ENCODE peak calls at places on chromosomes 7 and 10, in five cellular contexts. O, B, J, K and V are unnamed samples.

GRCh38 chr10:79057481-79058275 is 11.1 kb upstream of the ZMIZ1 start:
- DNase-seq in K (no peak), B (no peak), O (no peak), J (no peak), V (no peak)

GRCh38 chr10:114543456-114543855 is 114.6 kb downstream of the ABLIM1 start:
- DNase-seq in O (no peak), K (no peak), J (no peak), B (no peak), V (no peak)

GRCh38 chr7:18241543-18242231 is 214.0 kb upstream of the PRPS1L1 start:
- DNase-seq in B (no peak), J (no peak), K (no peak), O (no peak), V (no peak)

GRCh38 chr10:107616463-107617131 is 452.1 kb upstream of the SORCS1 start:
- DNase-seq in B (no peak), O (no peak), J (no peak), K (no peak), V (no peak)

GRCh38 chr10:95187617-95188016 is 6.4 kb upstream of the ACSM6 start:
- DNase-seq in B (no peak), J (no peak), K (no peak), O (no peak), V (no peak)

GRCh38 chr10:17009228-17009700 is 120.3 kb downstream of the CUBN start:
- DNase-seq in O (no peak), B (no peak), J (no peak), K (no peak), V (no peak)

GRCh38 chr7:78709658-78710057 is 743.8 kb downstream of the MAGI2 start:
- DNase-seq in K (no peak), O (no peak), J (no peak), B (no peak), V (no peak)

GRCh38 chr7:105585850-105586500 is 4.7 kb upstream of the EFCAB10 start:
- DNase-seq in K (no peak), J (no peak), B (no peak), O (no peak), V (no peak)